ENCODE peak calls at places on chromosomes 4 and X, in six cellular contexts. One of them, this sample, is unnamed.

GRCh38 chr4:36324808-36325207 is 43.4 kb downstream of the DTHD1 start:
- DNase-seq in head of caudate nucleus: no peak
- DNase-seq in IMR-90: no peak
- DNase-seq in heart left ventricle: no peak
- DNase-seq in sciatic nerve: no peak
- DNase-seq in stimulated activated naive B cell treated with anti-CD40 and anti-IgM and Interleukin-4, amounts not matched to agents 10 μg/mL and 1 μg/mL and 100 μg/mL, for 72 hours: no peak
- DNase-seq in this sample: no peak

GRCh38 chr4:108333353-108333920 is 164.7 kb upstream of the LEF1 start:
- DNase-seq in head of caudate nucleus: peak; percentile 40
- DNase-seq in IMR-90: no peak
- DNase-seq in heart left ventricle: no peak
- DNase-seq in sciatic nerve: no peak
- DNase-seq in stimulated activated naive B cell treated with anti-CD40 and anti-IgM and Interleukin-4, amounts not matched to agents 10 μg/mL and 1 μg/mL and 100 μg/mL, for 72 hours: no peak
- DNase-seq in this sample: no peak

GRCh38 chr4:120736312-120736711 is 186.2 kb downstream of the PRDM5 start:
- DNase-seq in head of caudate nucleus: no peak
- DNase-seq in IMR-90: no peak
- DNase-seq in heart left ventricle: no peak
- DNase-seq in sciatic nerve: no peak
- DNase-seq in stimulated activated naive B cell treated with anti-CD40 and anti-IgM and Interleukin-4, amounts not matched to agents 10 μg/mL and 1 μg/mL and 100 μg/mL, for 72 hours: no peak
- DNase-seq in this sample: no peak

GRCh38 chr4:173527103-173527876 is 2.7 kb downstream of the HAND2 start:
- DNase-seq in head of caudate nucleus: no peak
- DNase-seq in IMR-90: no peak
- DNase-seq in heart left ventricle: peak; percentile 53
- DNase-seq in sciatic nerve: no peak
- DNase-seq in stimulated activated naive B cell treated with anti-CD40 and anti-IgM and Interleukin-4, amounts not matched to agents 10 μg/mL and 1 μg/mL and 100 μg/mL, for 72 hours: no peak
- DNase-seq in this sample: no peak

GRCh38 chr4:44145868-44146267 is 302.7 kb downstream of the KCTD8 start:
- DNase-seq in head of caudate nucleus: no peak
- DNase-seq in IMR-90: peak; percentile 48
- DNase-seq in heart left ventricle: no peak
- DNase-seq in sciatic nerve: no peak
- DNase-seq in stimulated activated naive B cell treated with anti-CD40 and anti-IgM and Interleukin-4, amounts not matched to agents 10 μg/mL and 1 μg/mL and 100 μg/mL, for 72 hours: no peak
- DNase-seq in this sample: peak; percentile 48

GRCh38 chr4:1215347-1216075 is 33.4 kb downstream of the CTBP1 start:
- DNase-seq in head of caudate nucleus: no peak
- DNase-seq in IMR-90: no peak
- DNase-seq in heart left ventricle: no peak
- DNase-seq in sciatic nerve: no peak
- DNase-seq in stimulated activated naive B cell treated with anti-CD40 and anti-IgM and Interleukin-4, amounts not matched to agents 10 μg/mL and 1 μg/mL and 100 μg/mL, for 72 hours: peak; percentile 24
- DNase-seq in this sample: no peak

GRCh38 chr4:25110653-25111329 is 49.5 kb downstream of the SEPSECS start:
- DNase-seq in head of caudate nucleus: no peak
- DNase-seq in IMR-90: no peak
- DNase-seq in heart left ventricle: no peak
- DNase-seq in sciatic nerve: no peak
- DNase-seq in stimulated activated naive B cell treated with anti-CD40 and anti-IgM and Interleukin-4, amounts not matched to agents 10 μg/mL and 1 μg/mL and 100 μg/mL, for 72 hours: no peak
- DNase-seq in this sample: no peak

GRCh38 chrX:19865567-19866363 is 21.6 kb downstream of the SH3KBP1 start:
- DNase-seq in head of caudate nucleus: no peak
- DNase-seq in IMR-90: no peak
- DNase-seq in heart left ventricle: no peak
- DNase-seq in sciatic nerve: no peak
- DNase-seq in stimulated activated naive B cell treated with anti-CD40 and anti-IgM and Interleukin-4, amounts not matched to agents 10 μg/mL and 1 μg/mL and 100 μg/mL, for 72 hours: no peak
- DNase-seq in this sample: no peak

GRCh38 chr4:55426518-55426917 is 30.8 kb downstream of the TMEM165 start:
- DNase-seq in head of caudate nucleus: no peak
- DNase-seq in IMR-90: no peak
- DNase-seq in heart left ventricle: no peak
- DNase-seq in sciatic nerve: no peak
- DNase-seq in stimulated activated naive B cell treated with anti-CD40 and anti-IgM and Interleukin-4, amounts not matched to agents 10 μg/mL and 1 μg/mL and 100 μg/mL, for 72 hours: no peak
- DNase-seq in this sample: peak; percentile 42

GRCh38 chr4:98338761-98339438 is 77.7 kb downstream of the RAP1GDS1 start:
- DNase-seq in head of caudate nucleus: no peak
- DNase-seq in IMR-90: no peak
- DNase-seq in heart left ventricle: no peak
- DNase-seq in sciatic nerve: no peak
- DNase-seq in stimulated activated naive B cell treated with anti-CD40 and anti-IgM and Interleukin-4, amounts not matched to agents 10 μg/mL and 1 μg/mL and 100 μg/mL, for 72 hours: no peak
- DNase-seq in this sample: no peak

GRCh38 chrX:110180176-110180927 is 137.5 kb downstream of the AMMECR1 start:
- DNase-seq in head of caudate nucleus: no peak
- DNase-seq in IMR-90: peak; percentile 84
- DNase-seq in heart left ventricle: peak; percentile 40
- DNase-seq in sciatic nerve: no peak
- DNase-seq in stimulated activated naive B cell treated with anti-CD40 and anti-IgM and Interleukin-4, amounts not matched to agents 10 μg/mL and 1 μg/mL and 100 μg/mL, for 72 hours: no peak
- DNase-seq in this sample: peak; percentile 81

GRCh38 chrX:130176942-130177341 is 5.2 kb downstream of the RAB33A start:
- DNase-seq in head of caudate nucleus: no peak
- DNase-seq in IMR-90: no peak
- DNase-seq in heart left ventricle: no peak
- DNase-seq in sciatic nerve: no peak
- DNase-seq in stimulated activated naive B cell treated with anti-CD40 and anti-IgM and Interleukin-4, amounts not matched to agents 10 μg/mL and 1 μg/mL and 100 μg/mL, for 72 hours: no peak
- DNase-seq in this sample: no peak

GRCh38 chr4:138510053-138510452 is 267.9 kb upstream of the SLC7A11 start:
- DNase-seq in head of caudate nucleus: no peak
- DNase-seq in IMR-90: peak; percentile 70
- DNase-seq in heart left ventricle: no peak
- DNase-seq in sciatic nerve: no peak
- DNase-seq in stimulated activated naive B cell treated with anti-CD40 and anti-IgM and Interleukin-4, amounts not matched to agents 10 μg/mL and 1 μg/mL and 100 μg/mL, for 72 hours: no peak
- DNase-seq in this sample: peak; percentile 68

This sample was measured in iris pigment epithelial cell.